ENCODE peak calls at places on chromosomes 2 and 18, in ten cellular contexts. X, M, A, J, G, Y, R, V, D and P are unnamed samples.

GRCh38 chr2:177796011-177796410 is 276.6 kb downstream of the PDE11A start:
- DNase-seq in X (no peak), Y (no peak), J (no peak), G (no peak), D (no peak), A (no peak), M (no peak), V (no peak), R (no peak), P (no peak)

GRCh38 chr18:58793361-58793760 is 71.3 kb upstream of the ZNF532 start:
- DNase-seq in R (no peak), Y (no peak), A (no peak), J (no peak), V (no peak), M (no peak), D (no peak), G (no peak), X (no peak), P (no peak)

GRCh38 chr2:95023222-95023597 is 2.3 kb upstream of the MAL start:
- DNase-seq in X (no peak), G (no peak), D (no peak), M (no peak), V (no peak), R (no peak), A (no peak), Y (no peak), J (peak; percentile 13), P (no peak)

GRCh38 chr2:182594286-182594685 is 121.8 kb upstream of the DNAJC10 start:
- DNase-seq in A (no peak), R (no peak), V (no peak), Y (no peak), X (no peak), M (no peak), G (no peak), J (no peak), D (no peak), P (no peak)

GRCh38 chr2:143745060-143745459 is 615.8 kb downstream of the ARHGAP15 start:
- DNase-seq in G (no peak), D (no peak), J (no peak), V (no peak), X (no peak), R (no peak), A (no peak), M (no peak), Y (no peak), P (no peak)

GRCh38 chr2:88331239-88331638 is 121.3 kb downstream of the FOXI3 start:
- DNase-seq in Y (no peak), X (no peak), A (no peak), D (no peak), M (no peak), G (no peak), R (no peak), J (no peak), V (no peak), P (no peak)

GRCh38 chr18:48841381-48842258 is 109.1 kb downstream of the SMAD7 start:
- DNase-seq in R (no peak), G (peak; percentile 88), X (peak; percentile 88), A (no peak), M (no peak), V (no peak), Y (no peak), J (no peak), D (no peak), P (no peak)

GRCh38 chr18:63150942-63151421 is 168.6 kb downstream of the BCL2 start:
- DNase-seq in D (no peak), Y (no peak), M (no peak), A (no peak), J (no peak), G (no peak), R (no peak), X (no peak), V (no peak), P (no peak)

GRCh38 chr2:731711-732110 is 54.5 kb upstream of the TMEM18 start:
- DNase-seq in Y (no peak), X (no peak), R (no peak), A (no peak), G (no peak), M (no peak), V (no peak), D (no peak), J (no peak), P (no peak)

GRCh38 chr18:36809590-36810381 is 19.0 kb downstream of the TPGS2 start:
- DNase-seq in A (peak; percentile 89), J (no peak), D (peak; percentile 41), M (peak; percentile 27), V (peak; percentile 8), R (peak; percentile 29), X (no peak), G (no peak), Y (peak; percentile 74), P (peak; percentile 75)

GRCh38 chr18:61703508-61703907 is 189.3 kb downstream of the RNF152 start:
- DNase-seq in D (no peak), J (no peak), V (no peak), R (no peak), X (no peak), M (no peak), Y (no peak), A (no peak), G (no peak), P (no peak)

GRCh38 chr2:174614261-174614660 is 16.7 kb upstream of the WIPF1 start:
- DNase-seq in V (no peak), Y (no peak), M (no peak), R (no peak), D (no peak), G (no peak), A (no peak), J (no peak), X (no peak), P (no peak)

GRCh38 chr2:18754286-18754685 is 164.9 kb upstream of the NT5C1B start:
- DNase-seq in M (no peak), G (no peak), J (no peak), D (no peak), A (no peak), R (no peak), Y (no peak), X (no peak), V (no peak), P (no peak)

GRCh38 chr2:155645771-155646170 is 686.8 kb downstream of the NR4A2 start:
- DNase-seq in J (no peak), A (no peak), G (no peak), R (no peak), Y (no peak), X (no peak), V (no peak), M (no peak), D (no peak), P (no peak)

GRCh38 chr2:130251865-130252620 is 53.8 kb upstream of the TUBA3E start:
- DNase-seq in J (no peak), X (peak; percentile 74), M (no peak), R (no peak), D (no peak), G (no peak), Y (no peak), A (no peak), V (no peak), P (no peak)

GRCh38 chr18:8167036-8167435 is 442.2 kb upstream of the RAB12 start:
- DNase-seq in G (no peak), R (no peak), X (no peak), M (no peak), Y (no peak), A (no peak), D (no peak), V (no peak), J (no peak), P (no peak)

GRCh38 chr2:16324544-16324937 is 341.1 kb downstream of the CYRIA start:
- DNase-seq in A (no peak), Y (no peak), R (no peak), G (no peak), M (no peak), J (no peak), X (no peak), V (no peak), D (no peak), P (no peak)

GRCh38 chr2:24886640-24887324 is 33.3 kb downstream of the ADCY3 start:
- DNase-seq in J (no peak), X (no peak), A (no peak), R (no peak), M (no peak), G (no peak), V (no peak), D (peak; percentile 44), Y (no peak), P (no peak)

GRCh38 chr2:74511104-74511989 is 2.9 kb upstream of the TLX2 start:
- DNase-seq in X (no peak), A (no peak), Y (no peak), R (peak; percentile 29), D (no peak), V (no peak), J (no peak), M (no peak), G (no peak), P (no peak)

GRCh38 chr2:109184368-109184767 is 55.4 kb downstream of the SH3RF3 start:
- DNase-seq in D (no peak), M (no peak), X (no peak), G (no peak), A (no peak), J (no peak), V (no peak), R (no peak), Y (no peak), P (no peak)

GRCh38 chr2:190094471-190094870 is 31.9 kb upstream of the MSTN start:
- DNase-seq in V (no peak), J (no peak), D (no peak), Y (no peak), R (no peak), M (no peak), G (no peak), X (no peak), A (no peak), P (no peak)

GRCh38 chr2:67453365-67453764 is 56.2 kb downstream of the ETAA1 start:
- DNase-seq in J (no peak), V (no peak), X (no peak), R (no peak), M (no peak), D (no peak), Y (no peak), G (no peak), A (no peak), P (no peak)

GRCh38 chr2:182132605-182133004 is 147.0 kb downstream of the PPP1R1C start:
- DNase-seq in X (no peak), G (no peak), V (no peak), D (no peak), A (no peak), R (no peak), Y (no peak), M (no peak), J (no peak), P (no peak)

GRCh38 chr2:40937284-40937683 is 485.4 kb upstream of the SLC8A1 start:
- DNase-seq in M (no peak), X (no peak), G (no peak), Y (no peak), V (no peak), J (no peak), R (no peak), A (no peak), D (no peak), P (no peak)

GRCh38 chr2:175049671-175050070 is 44.5 kb upstream of the CHN1 start:
- DNase-seq in M (no peak), A (no peak), G (no peak), R (no peak), V (no peak), D (no peak), J (no peak), Y (no peak), X (no peak), P (no peak)

GRCh38 chr18:35247412-35248249 is 6.8 kb downstream of the ZNF397 start:
- DNase-seq in X (peak; percentile 57), R (no peak), Y (no peak), J (no peak), G (no peak), M (no peak), A (no peak), D (no peak), V (no peak), P (no peak)